ENCODE peak calls at places on chromosomes 2 and 18, in seven cellular contexts. H, V, B, W, R, P and T are unnamed samples.

GRCh38 chr2:2117923-2118322 is 213.2 kb downstream of the MYT1L start:
- DNase-seq in H (no peak), V (no peak), B (no peak), W (no peak), R (no peak), P (no peak), T (no peak)

GRCh38 chr2:107588960-107589542 is 237.6 kb upstream of the RGPD4 start:
- DNase-seq in H (no peak), V (no peak), B (no peak), W (no peak), R (no peak), P (no peak), T (no peak)

GRCh38 chr2:105643405-105644173 is 101.1 kb upstream of the NCK2 start:
- DNase-seq in H (no peak), V (peak; percentile 11), B (no peak), W (no peak), R (no peak), P (no peak), T (no peak)

GRCh38 chr2:236177967-236178909 is 10.1 kb upstream of the GBX2 start:
- DNase-seq in H (peak; percentile 58), V (peak; percentile 80), B (no peak), W (peak; percentile 83), R (peak; percentile 87), P (peak; percentile 74), T (peak; percentile 99)

GRCh38 chr2:72148391-72148974 is 821 bp upstream of the CYP26B1 start:
- DNase-seq in H (no peak), V (no peak), B (no peak), W (no peak), R (no peak), P (no peak), T (peak; percentile 95)

GRCh38 chr18:3716116-3716660 is 266.2 kb downstream of the TGIF1 start:
- DNase-seq in H (no peak), V (no peak), B (no peak), W (no peak), R (no peak), P (no peak), T (no peak)

GRCh38 chr2:136920652-136921333 is 155.4 kb downstream of the THSD7B start:
- DNase-seq in H (no peak), V (no peak), B (no peak), W (no peak), R (no peak), P (no peak), T (no peak)

GRCh38 chr2:200253631-200254030 is 52.9 kb upstream of the SPATS2L start:
- DNase-seq in H (no peak), V (no peak), B (no peak), W (no peak), R (no peak), P (peak; percentile 43), T (no peak)

GRCh38 chr2:58516695-58517094 is 275.6 kb upstream of the FANCL start:
- DNase-seq in H (no peak), V (peak; percentile 76), B (no peak), W (no peak), R (no peak), P (no peak), T (no peak)

GRCh38 chr2:30368258-30368657 is 78.8 kb upstream of the LCLAT1 start:
- DNase-seq in H (no peak), V (no peak), B (peak; percentile 53), W (peak; percentile 33), R (no peak), P (peak; percentile 14), T (peak; percentile 27)

GRCh38 chr2:237820421-237820820 is 21.8 kb downstream of the RBM44 start:
- DNase-seq in H (no peak), V (no peak), B (no peak), W (no peak), R (no peak), P (no peak), T (no peak)

DNA sequence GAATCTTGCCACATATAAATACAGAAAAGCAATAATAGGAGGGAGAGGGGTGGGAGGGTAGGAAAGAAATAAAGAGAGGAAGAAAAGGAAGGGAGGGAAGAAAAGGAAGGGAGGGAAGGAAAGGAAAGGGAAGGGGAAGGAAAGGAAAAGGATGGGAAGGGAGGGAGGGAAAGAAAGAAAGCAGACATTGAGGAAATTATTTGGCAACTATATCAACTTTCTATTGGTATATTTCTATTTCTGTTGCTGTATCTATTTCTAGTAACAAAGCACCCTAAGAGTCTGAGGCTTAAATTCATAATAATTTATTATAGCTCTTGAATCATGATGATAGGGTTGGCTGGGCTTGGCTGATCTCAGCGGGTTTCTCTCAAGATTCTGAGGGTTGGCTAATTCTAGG is 648.0 kb downstream of the CCDC85A start:
- DNase-seq in H (no peak), V (no peak), B (no peak), W (no peak), R (no peak), P (no peak), T (no peak)
- H3K36me3 ChIP-seq in H (no peaks in the 10 kb centered on the region), V (no peaks in the 10 kb centered on the region), B (no peaks in the 10 kb centered on the region), W (no peaks in the 10 kb centered on the region), R (no peaks in the 10 kb centered on the region), P (no peaks in the 10 kb centered on the region), T (no peaks in the 10 kb centered on the region)

GRCh38 chr2:155846249-155846648 is 486.3 kb downstream of the NR4A2 start:
- DNase-seq in H (no peak), V (peak; percentile 69), B (no peak), W (no peak), R (no peak), P (no peak), T (no peak)

GRCh38 chr2:155840661-155841060 is 491.9 kb downstream of the NR4A2 start:
- DNase-seq in H (no peak), V (no peak), B (no peak), W (no peak), R (no peak), P (no peak), T (no peak)

GRCh38 chr2:155842103-155842502 is 490.4 kb downstream of the NR4A2 start:
- DNase-seq in H (no peak), V (no peak), B (no peak), W (no peak), R (no peak), P (peak; percentile 0), T (peak; percentile 18)

GRCh38 chr2:155844481-155844880 is 488.0 kb downstream of the NR4A2 start:
- DNase-seq in H (no peak), V (no peak), B (no peak), W (no peak), R (peak; percentile 10), P (no peak), T (no peak)

DNA sequence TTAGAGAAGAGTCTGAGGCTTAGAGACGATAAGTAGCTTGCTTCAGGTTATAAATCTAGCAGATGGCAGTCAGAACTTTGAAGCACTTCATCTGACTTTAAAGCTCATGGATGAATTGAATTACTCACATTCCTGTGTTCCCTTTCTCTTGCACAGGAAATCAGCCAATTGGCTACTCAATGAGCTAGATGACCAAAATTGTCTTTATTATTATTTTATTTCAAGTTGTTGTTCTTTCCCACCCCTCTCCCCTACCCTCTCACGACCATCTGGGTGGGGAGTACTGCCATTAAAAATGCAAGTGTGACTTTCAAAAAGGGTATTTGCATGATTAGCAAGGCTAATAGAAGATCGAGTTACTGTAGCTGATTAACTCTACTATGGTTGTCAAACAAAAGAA is 491.1 kb downstream of the NR4A2 start:
- DNase-seq in H (no peak), V (no peak), B (no peak), W (no peak), R (no peak), P (no peak), T (no peak)
- H3K4me3 ChIP-seq in H (no peak overlapping the region), V (no peak overlapping the region), B (no peak overlapping the region), W (no peak overlapping the region), R (no peak overlapping the region), P (no peak overlapping the region), T (no peak overlapping the region)

DNA sequence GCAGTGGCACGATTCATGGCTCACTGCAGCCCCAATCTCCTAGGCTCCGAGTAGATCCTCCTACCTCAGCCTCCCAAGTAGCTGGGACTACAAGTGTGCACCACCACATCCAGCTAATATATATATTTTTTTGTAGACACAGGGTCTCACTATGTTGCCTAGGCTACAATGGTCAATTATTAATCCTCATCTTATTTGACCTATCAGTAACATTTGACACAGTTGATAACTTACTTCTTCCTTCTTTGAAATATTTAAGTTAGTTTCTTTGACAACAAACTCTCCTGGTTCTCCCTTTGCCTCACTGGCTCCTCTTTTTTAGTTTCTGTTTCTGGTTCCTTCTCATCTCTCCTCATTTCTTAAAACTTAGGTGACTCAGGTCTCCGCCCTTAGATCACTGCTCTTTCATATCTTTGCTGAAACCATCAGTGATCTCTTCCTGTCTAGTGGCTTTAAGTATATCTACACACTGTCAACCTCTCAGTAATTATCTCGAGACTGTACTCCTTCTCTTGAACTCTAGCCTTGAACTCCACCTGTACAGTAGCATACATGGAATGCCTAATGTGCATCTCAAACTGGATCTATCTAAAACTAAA is 11.5 kb downstream of the PGAP1 start:
- DNase-seq in H (no peak), V (no peak), B (no peak), W (no peak), R (no peak), P (no peak), T (no peak)
- H3K36me3 ChIP-seq in H (no peaks in the 10 kb centered on the region), V (peaks cover 14% of the 10 kb centered on the region), B (peaks cover 18% of the 10 kb centered on the region), W (no peaks in the 10 kb centered on the region), R (no peaks in the 10 kb centered on the region), P (peaks cover 25% of the 10 kb centered on the region), T (peaks cover 24% of the 10 kb centered on the region)

GRCh38 chr2:241551998-241552737 is 6.4 kb upstream of the BOK start:
- DNase-seq in H (no peak), V (no peak), B (no peak), W (no peak), R (no peak), P (no peak), T (peak; percentile 72)
- H3K4me3 ChIP-seq in H (no peak overlapping the region), V (no peak overlapping the region), B (peak overlapping the region; percentile 39), W (no peak overlapping the region), R (no peak overlapping the region), P (no peak overlapping the region), T (no peak overlapping the region)